ENCODE peak calls at places on chromosomes 7 and 10, in six cellular contexts. One of them, this sample, is unnamed.

GRCh38 chr10:6665847-6666246 is 85.8 kb upstream of the PRKCQ start:
- DNase-seq in prostate gland: no peak
- DNase-seq in heart left ventricle: no peak
- DNase-seq in mammary epithelial cell: no peak
- DNase-seq in spleen: no peak
- DNase-seq in fibroblast of mammary gland: no peak
- DNase-seq in this sample: no peak

GRCh38 chr10:86295351-86295750 is 71.2 kb downstream of the GRID1 start:
- DNase-seq in prostate gland: no peak
- DNase-seq in heart left ventricle: no peak
- DNase-seq in spleen: peak
- DNase-seq in mammary epithelial cell: no peak
- DNase-seq in fibroblast of mammary gland: no peak
- DNase-seq in this sample: no peak

GRCh38 chr7:1562611-1563051 is 6.6 kb upstream of the TMEM184A start:
- DNase-seq in fibroblast of mammary gland: no peak
- DNase-seq in mammary epithelial cell: no peak
- DNase-seq in spleen: no peak
- DNase-seq in heart left ventricle: no peak
- DNase-seq in prostate gland: no peak
- DNase-seq in this sample: no peak

GRCh38 chr10:22611425-22612111 is 102.8 kb downstream of the PIP4K2A start:
- DNase-seq in spleen: no peak
- DNase-seq in prostate gland: no peak
- DNase-seq in heart left ventricle: no peak
- DNase-seq in mammary epithelial cell: no peak
- DNase-seq in fibroblast of mammary gland: no peak
- DNase-seq in this sample: no peak

GRCh38 chr10:63708421-63708820 is 187.2 kb downstream of the REEP3 start:
- DNase-seq in mammary epithelial cell: no peak
- DNase-seq in prostate gland: no peak
- DNase-seq in fibroblast of mammary gland: no peak
- DNase-seq in heart left ventricle: no peak
- DNase-seq in spleen: no peak
- DNase-seq in this sample: no peak

GRCh38 chr7:81926154-81926553 is 156.3 kb upstream of the HGF start:
- DNase-seq in mammary epithelial cell: no peak
- DNase-seq in fibroblast of mammary gland: peak
- DNase-seq in spleen: no peak
- DNase-seq in heart left ventricle: no peak
- DNase-seq in prostate gland: no peak
- DNase-seq in this sample: no peak

GRCh38 chr7:130392456-130392860 is 12.2 kb downstream of the CPA1 start:
- DNase-seq in prostate gland: no peak
- DNase-seq in heart left ventricle: no peak
- DNase-seq in fibroblast of mammary gland: peak
- DNase-seq in spleen: no peak
- DNase-seq in mammary epithelial cell: no peak
- DNase-seq in this sample: peak

GRCh38 chr7:69412331-69413146 is 185.7 kb upstream of the AUTS2 start:
- DNase-seq in mammary epithelial cell: no peak
- DNase-seq in spleen: peak
- DNase-seq in prostate gland: no peak
- DNase-seq in heart left ventricle: peak
- DNase-seq in fibroblast of mammary gland: peak
- DNase-seq in this sample: peak

GRCh38 chr10:71957546-71958275 is 6.5 kb upstream of the CHST3 start:
- DNase-seq in spleen: no peak
- DNase-seq in mammary epithelial cell: no peak
- DNase-seq in prostate gland: no peak
- DNase-seq in heart left ventricle: no peak
- DNase-seq in fibroblast of mammary gland: no peak
- DNase-seq in this sample: no peak

GRCh38 chr10:68536973-68537372 is 9.7 kb upstream of the SLC25A16 start:
- DNase-seq in spleen: no peak
- DNase-seq in prostate gland: no peak
- DNase-seq in fibroblast of mammary gland: no peak
- DNase-seq in heart left ventricle: no peak
- DNase-seq in mammary epithelial cell: no peak
- DNase-seq in this sample: no peak

GRCh38 chr7:158919686-158920085 is 63.3 kb downstream of the DYNC2I1 start:
- DNase-seq in heart left ventricle: no peak
- DNase-seq in mammary epithelial cell: no peak
- DNase-seq in fibroblast of mammary gland: no peak
- DNase-seq in prostate gland: no peak
- DNase-seq in spleen: no peak
- DNase-seq in this sample: no peak

GRCh38 chr7:38775503-38775902 is 133.5 kb downstream of the VPS41 start:
- DNase-seq in heart left ventricle: no peak
- DNase-seq in spleen: no peak
- DNase-seq in mammary epithelial cell: no peak
- DNase-seq in prostate gland: no peak
- DNase-seq in fibroblast of mammary gland: no peak
- DNase-seq in this sample: no peak

GRCh38 chr7:1284743-1285458 is 52.2 kb downstream of the UNCX start:
- DNase-seq in mammary epithelial cell: no peak
- DNase-seq in prostate gland: no peak
- DNase-seq in heart left ventricle: no peak
- DNase-seq in spleen: peak
- DNase-seq in fibroblast of mammary gland: no peak
- DNase-seq in this sample: no peak

GRCh38 chr10:61188691-61189090 is 244.7 kb upstream of the RHOBTB1 start:
- DNase-seq in prostate gland: no peak
- DNase-seq in fibroblast of mammary gland: no peak
- DNase-seq in spleen: no peak
- DNase-seq in heart left ventricle: no peak
- DNase-seq in mammary epithelial cell: no peak
- DNase-seq in this sample: no peak

GRCh38 chr10:108358912-108359311 is 1194.4 kb upstream of the SORCS1 start:
- DNase-seq in heart left ventricle: no peak
- DNase-seq in spleen: no peak
- DNase-seq in fibroblast of mammary gland: peak
- DNase-seq in prostate gland: no peak
- DNase-seq in mammary epithelial cell: peak
- DNase-seq in this sample: peak

GRCh38 chr7:43248961-43249807 is 136.7 kb downstream of the HECW1 start:
- DNase-seq in spleen: no peak
- DNase-seq in mammary epithelial cell: no peak
- DNase-seq in fibroblast of mammary gland: peak
- DNase-seq in heart left ventricle: no peak
- DNase-seq in prostate gland: no peak
- DNase-seq in this sample: peak

DNA sequence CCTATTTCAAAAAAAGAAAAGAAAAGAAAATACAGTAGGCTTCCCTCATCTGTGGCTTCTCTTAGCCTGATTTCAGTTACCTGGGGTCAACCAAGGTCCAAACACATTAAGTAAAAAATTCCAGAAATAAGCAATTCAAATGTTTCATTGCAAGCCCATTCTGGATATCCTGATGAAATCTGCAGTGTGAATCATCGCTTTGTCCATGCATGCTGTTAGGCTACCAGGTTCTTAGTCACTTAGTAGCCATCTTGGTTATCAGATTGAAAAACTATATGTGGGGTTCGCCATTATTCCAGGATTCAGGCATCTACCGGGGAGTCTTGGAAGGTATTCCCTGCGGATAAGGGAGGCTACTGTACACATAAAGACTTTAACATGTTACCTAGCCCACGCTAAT is 991 bp upstream of the FAM204A start:
- DNase-seq in mammary epithelial cell: peak
- DNase-seq in fibroblast of mammary gland: peak
- DNase-seq in spleen: no peak
- DNase-seq in heart left ventricle: no peak
- DNase-seq in prostate gland: no peak
- DNase-seq in this sample: peak
- H3K4me3 ChIP-seq in mammary epithelial cell: no peak
- H3K4me3 ChIP-seq in fibroblast of mammary gland: no peak
- H3K4me3 ChIP-seq in spleen: no peak
- H3K4me3 ChIP-seq in heart left ventricle: no peak
- H3K4me3 ChIP-seq in prostate gland: no peak
- H3K4me3 ChIP-seq in this sample: no peak

GRCh38 chr10:5095687-5096086 is 1.5 kb downstream of the AKR1C3 start:
- DNase-seq in heart left ventricle: no peak
- DNase-seq in mammary epithelial cell: no peak
- DNase-seq in prostate gland: no peak
- DNase-seq in fibroblast of mammary gland: peak
- DNase-seq in spleen: no peak
- DNase-seq in this sample: no peak

GRCh38 chr10:5096108-5096507 is 1.9 kb downstream of the AKR1C3 start:
- DNase-seq in spleen: no peak
- DNase-seq in mammary epithelial cell: no peak
- DNase-seq in fibroblast of mammary gland: no peak
- DNase-seq in heart left ventricle: no peak
- DNase-seq in prostate gland: no peak
- DNase-seq in this sample: no peak

GRCh38 chr10:5092848-5093790 is 1.1 kb upstream of the AKR1C3 start:
- DNase-seq in heart left ventricle: no peak
- DNase-seq in fibroblast of mammary gland: no peak
- DNase-seq in prostate gland: no peak
- DNase-seq in spleen: no peak
- DNase-seq in mammary epithelial cell: no peak
- DNase-seq in this sample: no peak

GRCh38 chr10:5092375-5092774 is 1.8 kb upstream of the AKR1C3 start:
- DNase-seq in prostate gland: no peak
- DNase-seq in heart left ventricle: no peak
- DNase-seq in mammary epithelial cell: no peak
- DNase-seq in spleen: no peak
- DNase-seq in fibroblast of mammary gland: no peak
- DNase-seq in this sample: no peak

DNA sequence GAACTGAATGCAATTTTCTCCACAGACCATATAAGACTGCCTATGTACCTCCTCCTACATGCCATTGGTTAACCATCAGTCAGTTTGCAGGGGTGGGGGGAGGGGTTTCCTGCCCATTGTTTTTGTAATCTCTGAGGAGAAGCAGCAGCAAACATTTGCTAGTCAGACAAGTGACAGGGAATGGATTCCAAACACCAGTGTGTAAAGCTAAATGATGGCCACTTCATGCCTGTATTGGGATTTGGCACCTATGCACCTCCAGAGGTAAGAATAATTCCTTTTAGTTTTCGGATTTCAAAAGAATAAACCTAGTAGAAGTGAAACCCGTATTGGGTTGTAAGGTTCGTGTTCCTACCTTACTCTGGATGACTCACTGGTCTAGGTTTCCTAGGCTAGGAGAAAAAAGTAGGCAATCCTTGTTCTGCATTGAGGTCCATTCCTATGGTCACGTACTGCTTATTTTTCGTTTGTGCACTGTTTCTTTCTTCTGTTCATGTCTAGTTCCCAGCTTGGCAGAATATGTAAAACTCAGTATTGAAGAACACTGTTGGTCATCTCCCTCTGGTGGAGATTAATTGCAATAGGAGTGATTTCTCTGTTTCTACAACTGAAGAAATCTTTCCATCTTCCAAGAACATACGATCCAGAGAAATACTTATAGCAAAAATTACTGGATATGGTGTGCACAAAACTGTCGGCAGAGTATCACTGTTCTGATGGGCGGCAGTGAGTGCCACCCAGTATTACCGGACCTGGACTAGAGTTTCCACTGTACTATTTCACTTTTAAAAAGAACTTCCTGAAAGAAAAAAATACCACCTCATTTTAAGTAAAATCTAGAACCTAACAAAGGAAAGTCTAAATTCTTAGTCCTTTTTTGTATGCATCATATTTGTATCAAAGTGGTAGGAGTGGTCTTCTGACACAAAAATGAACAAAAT is at the start of gene AKR1C3:
- DNase-seq in prostate gland: no peak
- DNase-seq in mammary epithelial cell: peak
- DNase-seq in heart left ventricle: no peak
- DNase-seq in fibroblast of mammary gland: peak
- DNase-seq in spleen: no peak
- DNase-seq in this sample: peak
- TF ChIP-seq CTCF in prostate gland: peak
- TF ChIP-seq CTCF in mammary epithelial cell: peak
- TF ChIP-seq CTCF in heart left ventricle: peak
- TF ChIP-seq CTCF in fibroblast of mammary gland: peak
- TF ChIP-seq CTCF in spleen: no peak
- TF ChIP-seq CTCF in this sample: peak

GRCh38 chr10:75718996-75719395 is 287.6 kb downstream of the LRMDA start:
- DNase-seq in mammary epithelial cell: no peak
- DNase-seq in fibroblast of mammary gland: no peak
- DNase-seq in heart left ventricle: no peak
- DNase-seq in spleen: no peak
- DNase-seq in prostate gland: no peak
- DNase-seq in this sample: no peak

GRCh38 chr10:75722609-75723008 is 291.2 kb downstream of the LRMDA start:
- DNase-seq in heart left ventricle: no peak
- DNase-seq in spleen: no peak
- DNase-seq in mammary epithelial cell: no peak
- DNase-seq in prostate gland: no peak
- DNase-seq in fibroblast of mammary gland: peak
- DNase-seq in this sample: no peak

GRCh38 chr10:75724047-75724446 is 292.6 kb downstream of the LRMDA start:
- DNase-seq in fibroblast of mammary gland: no peak
- DNase-seq in heart left ventricle: no peak
- DNase-seq in prostate gland: no peak
- DNase-seq in spleen: no peak
- DNase-seq in mammary epithelial cell: no peak
- DNase-seq in this sample: no peak

GRCh38 chr10:75726522-75727493 is 295.4 kb downstream of the LRMDA start:
- DNase-seq in prostate gland: no peak
- DNase-seq in mammary epithelial cell: no peak
- DNase-seq in heart left ventricle: no peak
- DNase-seq in fibroblast of mammary gland: no peak
- DNase-seq in spleen: no peak
- DNase-seq in this sample: no peak

DNA sequence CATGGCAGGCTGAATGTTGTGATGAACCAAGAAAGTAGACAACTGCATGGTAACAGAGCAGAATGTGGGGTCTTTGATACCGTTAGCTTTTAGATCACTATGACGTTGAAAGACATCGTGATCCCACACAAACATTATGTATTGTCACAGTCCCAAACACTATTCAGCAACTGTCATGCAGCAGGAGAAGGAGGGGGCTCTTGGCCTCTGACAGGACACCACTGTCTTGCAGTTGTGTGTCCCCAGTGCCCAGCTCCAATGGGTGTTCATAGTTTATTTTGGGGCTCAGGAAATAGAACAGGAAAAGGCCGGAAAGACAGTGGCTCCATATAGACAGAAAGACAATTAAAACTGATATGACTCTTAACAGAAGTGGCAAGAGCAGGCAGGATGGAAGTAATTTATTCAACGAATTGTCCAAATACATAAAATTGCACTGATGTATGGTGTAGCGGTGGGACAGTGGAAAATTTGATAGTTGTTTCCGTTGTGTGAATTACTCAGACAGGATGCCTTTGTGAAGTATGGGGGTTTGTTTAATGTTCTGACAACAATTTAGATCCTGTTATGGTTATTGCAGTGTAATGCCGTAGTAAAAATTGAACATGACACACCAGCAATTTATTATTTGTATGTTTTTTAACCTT is 292.0 kb downstream of the LRMDA start:
- DNase-seq in prostate gland: no peak
- DNase-seq in heart left ventricle: no peak
- DNase-seq in mammary epithelial cell: no peak
- DNase-seq in fibroblast of mammary gland: no peak
- DNase-seq in spleen: no peak
- DNase-seq in this sample: no peak
- H3K4me3 ChIP-seq in prostate gland: no peak
- H3K4me3 ChIP-seq in heart left ventricle: no peak
- H3K4me3 ChIP-seq in mammary epithelial cell: no peak
- H3K4me3 ChIP-seq in fibroblast of mammary gland: no peak
- H3K4me3 ChIP-seq in spleen: no peak
- H3K4me3 ChIP-seq in this sample: no peak

GRCh38 chr7:31432166-31432565 is 81.7 kb upstream of the ITPRID1 start:
- DNase-seq in mammary epithelial cell: peak
- DNase-seq in heart left ventricle: no peak
- DNase-seq in spleen: no peak
- DNase-seq in prostate gland: no peak
- DNase-seq in fibroblast of mammary gland: peak
- DNase-seq in this sample: no peak
- TF ChIP-seq CTCF in mammary epithelial cell: no peak
- TF ChIP-seq CTCF in heart left ventricle: no peak
- TF ChIP-seq CTCF in spleen: no peak
- TF ChIP-seq CTCF in prostate gland: no peak
- TF ChIP-seq CTCF in fibroblast of mammary gland: no peak
- TF ChIP-seq CTCF in this sample: no peak

This sample was measured in brain microvascular endothelial cell.